ENCODE peak calls at places on chromosome 20, in seven cellular contexts. I is aorta; U is MM.1S; S is tibial artery; Q is adipocyte; B is right lobe of liver; A is effector memory CD4-positive, alpha-beta T cell. V is an unnamed sample.

GRCh38 chr20:35463455-35464300 is 8.3 kb downstream of the CEP250 start:
- DNase-seq in U (peak; percentile 63), B (no peak), S (no peak), Q (peak; percentile 88), A (peak; percentile 8), I (no peak), V (no peak)

GRCh38 chr20:330233-331149 is 5.1 kb downstream of the SOX12 start:
- DNase-seq in B (no peak), A (peak; percentile 44), I (peak; percentile 70), U (peak; percentile 68), Q (peak; percentile 88), S (no peak), V (no peak)

GRCh38 chr20:20685635-20686034 is 26.8 kb downstream of the RALGAPA2 start:
- DNase-seq in I (no peak), U (no peak), A (no peak), B (no peak), Q (no peak), S (no peak), V (no peak)

GRCh38 chr20:46849751-46850150 is 44.9 kb upstream of the EYA2 start:
- DNase-seq in U (no peak), Q (no peak), B (no peak), I (no peak), A (no peak), S (no peak), V (no peak)

GRCh38 chr20:49700411-49701185 is 13.1 kb downstream of the B4GALT5 start:
- DNase-seq in I (no peak), S (no peak), U (no peak), A (no peak), Q (peak; percentile 92), B (no peak), V (no peak)

GRCh38 chr20:48100483-48100882 is 315.2 kb upstream of the SULF2 start:
- DNase-seq in I (no peak), B (no peak), Q (no peak), S (no peak), A (no peak), U (no peak), V (no peak)

GRCh38 chr20:33669873-33670640 is 3.3 kb downstream of the ACTL10 start:
- DNase-seq in Q (no peak), A (no peak), B (no peak), S (peak; percentile 82), I (no peak), U (no peak), V (no peak)

GRCh38 chr20:3759884-3760283 is 7.7 kb downstream of the ADISSP start:
- DNase-seq in I (no peak), B (no peak), U (no peak), Q (no peak), S (no peak), A (no peak), V (no peak)

GRCh38 chr20:53413188-53413631 is 180.4 kb downstream of the ZNF217 start:
- DNase-seq in I (no peak), A (peak; percentile 3), U (peak; percentile 84), B (peak; percentile 60), S (no peak), Q (no peak), V (no peak)

GRCh38 chr20:34850969-34851368 is 21.7 kb downstream of the GGT7 start:
- DNase-seq in Q (no peak), I (peak; percentile 45), S (no peak), A (no peak), U (no peak), B (no peak), V (no peak)

GRCh38 chr20:39716796-39717341 is 754.7 kb downstream of the DHX35 start:
- DNase-seq in S (no peak), B (no peak), A (no peak), U (no peak), I (no peak), Q (no peak), V (no peak)

GRCh38 chr20:19858972-19859371 is 100.9 kb downstream of the RIN2 start:
- DNase-seq in U (no peak), B (no peak), S (peak; percentile 75), I (no peak), Q (no peak), A (no peak), V (no peak)

GRCh38 chr20:38747495-38748096 is 664 bp upstream of the ACTR5 start:
- DNase-seq in U (no peak), A (no peak), I (no peak), B (no peak), Q (no peak), S (no peak), V (no peak)

GRCh38 chr20:59835057-59835447 is 98.4 kb downstream of the SYCP2 start:
- DNase-seq in U (no peak), I (no peak), A (no peak), Q (no peak), S (no peak), B (no peak), V (no peak)

GRCh38 chr20:19786311-19786710 is 28.3 kb downstream of the RIN2 start:
- DNase-seq in U (no peak), B (no peak), Q (peak; percentile 88), I (no peak), S (peak; percentile 71), A (no peak), V (peak; percentile 82)

GRCh38 chr20:46631212-46631869 is 19.9 kb downstream of the SLC13A3 start:
- DNase-seq in S (no peak), I (no peak), Q (peak; percentile 1), A (no peak), U (no peak), B (no peak), V (no peak)

GRCh38 chr20:60800185-60800584 is 451.9 kb upstream of the CDH4 start:
- DNase-seq in I (no peak), B (no peak), S (no peak), A (no peak), Q (no peak), U (no peak), V (no peak)

GRCh38 chr20:52105045-52105572 is 86.5 kb downstream of the ZFP64 start:
- DNase-seq in I (no peak), S (no peak), U (no peak), B (peak; percentile 55), A (no peak), Q (peak; percentile 64), V (no peak)

GRCh38 chr20:16040742-16041141 is 532.5 kb downstream of the KIF16B start:
- DNase-seq in Q (no peak), B (no peak), A (no peak), S (no peak), U (no peak), I (no peak), V (no peak)

GRCh38 chr20:43183526-43183925 is 6.2 kb downstream of the PTPRT start:
- DNase-seq in U (no peak), I (no peak), A (no peak), S (no peak), B (no peak), Q (no peak), V (no peak)

GRCh38 chr20:35870541-35871307 is 83.6 kb downstream of the SCAND1 start:
- DNase-seq in I (no peak), Q (peak; percentile 10), U (no peak), S (no peak), B (no peak), A (no peak), V (no peak)

GRCh38 chr20:62043131-62043914 is 22.4 kb downstream of the TAF4 start:
- DNase-seq in B (peak; percentile 84), Q (peak; percentile 56), S (no peak), A (no peak), I (peak; percentile 58), U (no peak), V (no peak)
- H3K4me3 ChIP-seq in B (no peak overlapping the region), Q (no peak overlapping the region), S (no peak overlapping the region), A (no peak overlapping the region), I (no peak overlapping the region), U (no peak overlapping the region), V (no peak overlapping the region)

GRCh38 chr20:51022227-51022802 is 592 bp downstream of the KCNG1 start:
- DNase-seq in A (no peak), B (no peak), U (no peak), I (no peak), S (no peak), Q (no peak), V (no peak)
- H3K4me3 ChIP-seq in A (no peak overlapping the region), B (peak overlapping the region; percentile 49), U (peak overlapping the region; percentile 52), I (no peak overlapping the region), S (peak overlapping the region; percentile 35), Q (peak overlapping the region; percentile 73), V (peak overlapping the region; percentile 51)

DNA sequence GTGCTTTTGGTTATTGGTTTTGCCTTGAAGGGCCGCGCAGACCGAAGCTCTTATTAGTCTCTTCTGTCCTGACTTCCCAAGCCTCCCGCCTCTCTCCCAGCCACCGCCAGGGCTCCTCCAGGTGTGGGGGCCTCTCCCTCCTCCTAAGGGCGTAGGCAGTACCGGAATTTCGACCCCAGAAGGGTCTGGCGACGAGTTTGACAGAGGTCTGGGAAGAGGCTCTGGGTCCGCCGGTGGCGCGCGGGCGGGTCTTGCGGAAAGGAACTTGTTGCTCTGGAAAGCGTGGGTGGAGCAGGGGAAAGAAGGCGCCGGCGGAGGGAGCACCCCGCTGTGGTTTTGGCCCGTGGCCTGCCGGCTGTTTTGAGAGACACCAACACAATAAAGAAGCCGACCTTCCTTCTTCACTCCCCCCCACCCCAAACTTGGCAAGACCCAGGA is 1.8 kb downstream of the PCSK2 start:
- DNase-seq in A (no peak), S (no peak), Q (no peak), B (peak; percentile 40), I (peak; percentile 68), U (no peak), V (no peak)
- H3K4me3 ChIP-seq in A (no peak overlapping the region), S (no peak overlapping the region), Q (no peak overlapping the region), B (no peak overlapping the region), I (no peak overlapping the region), U (no peak overlapping the region), V (peak overlapping the region; percentile 41)

GRCh38 chr20:62181808-62182207 is 1.0 kb upstream of the MTG2 start:
- DNase-seq in Q (no peak), S (no peak), A (no peak), U (no peak), B (no peak), I (no peak), V (no peak)
- H3K4me3 ChIP-seq in Q (peak overlapping the region; percentile 99), S (peak overlapping the region; percentile 93), A (peak overlapping the region; percentile 94), U (peak overlapping the region; percentile 77), B (peak overlapping the region; percentile 86), I (no peak overlapping the region), V (peak overlapping the region; percentile 87)

GRCh38 chr20:63007472-63007721 is 633 bp upstream of the BHLHE23 start:
- DNase-seq in U (no peak), S (no peak), I (no peak), B (no peak), A (no peak), Q (no peak), V (no peak)

GRCh38 chr20:63005862-63006564 is 751 bp downstream of the BHLHE23 start:
- DNase-seq in I (no peak), Q (no peak), A (no peak), U (no peak), S (no peak), B (no peak), V (no peak)

GRCh38 chr20:63007722-63008488 is 1.1 kb upstream of the BHLHE23 start:
- DNase-seq in S (no peak), U (no peak), A (no peak), I (no peak), Q (no peak), B (no peak), V (no peak)

GRCh38 chr20:63005240-63005861 is 1.4 kb downstream of the BHLHE23 start:
- DNase-seq in U (no peak), S (no peak), B (no peak), A (no peak), Q (no peak), I (no peak), V (no peak)

GRCh38 chr20:63006611-63007471 is at the start of gene BHLHE23:
- DNase-seq in Q (no peak), U (no peak), S (no peak), I (no peak), B (no peak), A (no peak), V (no peak)
- H3K4me3 ChIP-seq in Q (no peak within 1 kb of the TSS), U (no peak within 1 kb of the TSS), S (no peak within 1 kb of the TSS), I (no peak within 1 kb of the TSS), B (no peak within 1 kb of the TSS), A (peak within 1 kb of the TSS; percentile 25), V (peak within 1 kb of the TSS; percentile 23)